ENCODE peak calls at places on chromosomes 13 and 19, in nine cellular contexts. Z, Q, K, A, I, W, Y, T and H are unnamed samples.

GRCh38 chr13:50485979-50486935 is 357.2 kb downstream of the DLEU7 start:
- DNase-seq in Z (no peak), Q (no peak), K (no peak), A (peak), I (no peak), W (peak), Y (no peak), T (peak), H (no peak)

GRCh38 chr19:1913781-1914577 is 8.8 kb downstream of the ADAT3 start:
- DNase-seq in Z (no peak), Q (no peak), K (peak), A (no peak), I (no peak), W (no peak), Y (no peak), T (no peak), H (no peak)

GRCh38 chr19:7637374-7638256 is 705 bp downstream of the STXBP2 start:
- DNase-seq in Z (no peak), Q (peak), K (peak), A (no peak), I (no peak), W (no peak), Y (no peak), T (peak), H (no peak)

GRCh38 chr13:101763191-101763590 is 310.7 kb downstream of the ITGBL1 start:
- DNase-seq in Z (no peak), Q (no peak), K (no peak), A (no peak), I (no peak), W (no peak), Y (no peak), T (no peak), H (no peak)

GRCh38 chr13:112623051-112623711 is 35.2 kb upstream of the TUBGCP3 start:
- DNase-seq in Z (no peak), Q (no peak), K (no peak), A (no peak), I (no peak), W (no peak), Y (no peak), T (no peak), H (no peak)

GRCh38 chr13:22114630-22115311 is 443.9 kb downstream of the FGF9 start:
- DNase-seq in Z (no peak), Q (no peak), K (peak), A (no peak), I (peak), W (no peak), Y (no peak), T (no peak), H (no peak)

GRCh38 chr13:93794197-93794885 is 567.7 kb downstream of the GPC6 start:
- DNase-seq in Z (no peak), Q (no peak), K (no peak), A (no peak), I (no peak), W (no peak), Y (no peak), T (no peak), H (no peak)

GRCh38 chr19:5718579-5719273 is 1.2 kb downstream of the LONP1 start:
- DNase-seq in Z (no peak), Q (no peak), K (peak), A (peak), I (no peak), W (peak), Y (no peak), T (peak), H (peak)

GRCh38 chr19:13031917-13032623 is 36.8 kb downstream of the NFIX start:
- DNase-seq in Z (no peak), Q (peak), K (no peak), A (peak), I (no peak), W (peak), Y (no peak), T (peak), H (no peak)

GRCh38 chr13:81480634-81481033 is 1139.7 kb upstream of the SPRY2 start:
- DNase-seq in Z (no peak), Q (no peak), K (no peak), A (no peak), I (no peak), W (no peak), Y (no peak), T (no peak), H (no peak)

GRCh38 chr13:80924596-80924995 is 583.7 kb upstream of the SPRY2 start:
- DNase-seq in Z (no peak), Q (peak), K (peak), A (peak), I (no peak), W (peak), Y (no peak), T (peak), H (no peak)

GRCh38 chr13:107104631-107105030 is 536.7 kb upstream of the ARGLU1 start:
- DNase-seq in Z (no peak), Q (no peak), K (no peak), A (no peak), I (no peak), W (no peak), Y (no peak), T (no peak), H (no peak)

GRCh38 chr13:102286326-102286725 is 115.5 kb downstream of the FGF14 start:
- DNase-seq in Z (no peak), Q (no peak), K (no peak), A (peak), I (no peak), W (peak), Y (no peak), T (peak), H (peak)

GRCh38 chr19:42135836-42136235 is 3.6 kb upstream of the POU2F2 start:
- DNase-seq in Z (no peak), Q (no peak), K (no peak), A (no peak), I (no peak), W (no peak), Y (no peak), T (no peak), H (no peak)

GRCh38 chr19:4965061-4965460 is 3.9 kb upstream of the KDM4B start:
- DNase-seq in Z (no peak), Q (no peak), K (no peak), A (no peak), I (no peak), W (no peak), Y (no peak), T (no peak), H (no peak)

GRCh38 chr13:89514534-89515312 is 1832.8 kb upstream of the MIR17HG start:
- DNase-seq in Z (no peak), Q (no peak), K (peak), A (peak), I (no peak), W (no peak), Y (no peak), T (peak), H (no peak)

GRCh38 chr13:23509781-23510543 is 60.2 kb upstream of the TNFRSF19 start:
- DNase-seq in Z (no peak), Q (no peak), K (no peak), A (peak), I (no peak), W (peak), Y (no peak), T (peak), H (no peak)

GRCh38 chr13:77907653-77908341 is 10.8 kb downstream of the EDNRB start:
- DNase-seq in Z (no peak), Q (no peak), K (no peak), A (peak), I (no peak), W (no peak), Y (no peak), T (no peak), H (no peak)

GRCh38 chr13:33204130-33204927 is 81.2 kb downstream of the STARD13 start:
- DNase-seq in Z (peak), Q (peak), K (peak), A (peak), I (no peak), W (peak), Y (peak), T (peak), H (peak)

GRCh38 chr13:80528733-80529132 is 187.8 kb upstream of the SPRY2 start:
- DNase-seq in Z (no peak), Q (no peak), K (no peak), A (no peak), I (no peak), W (no peak), Y (no peak), T (peak), H (no peak)

GRCh38 chr19:35052599-35053190 is 11.2 kb downstream of the HPN start:
- DNase-seq in Z (no peak), Q (no peak), K (no peak), A (no peak), I (no peak), W (no peak), Y (no peak), T (no peak), H (no peak)

GRCh38 chr13:112895521-112896465 is 73.2 kb upstream of the MCF2L start:
- DNase-seq in Z (no peak), Q (peak), K (no peak), A (no peak), I (no peak), W (no peak), Y (no peak), T (no peak), H (no peak)

GRCh38 chr13:77776704-77777103 is 79.2 kb downstream of the SLAIN1 start:
- DNase-seq in Z (no peak), Q (no peak), K (no peak), A (no peak), I (no peak), W (no peak), Y (no peak), T (no peak), H (no peak)

GRCh38 chr19:19670070-19670551 is 1.5 kb downstream of the ZNF101 start:
- DNase-seq in Z (no peak), Q (no peak), K (no peak), A (no peak), I (no peak), W (no peak), Y (no peak), T (no peak), H (no peak)

GRCh38 chr13:45446181-45446580 is 18.6 kb upstream of the COG3 start:
- DNase-seq in Z (no peak), Q (no peak), K (no peak), A (peak), I (no peak), W (peak), Y (no peak), T (peak), H (no peak)

GRCh38 chr19:30498707-30499106 is 126.5 kb downstream of the ZNF536 start:
- DNase-seq in Z (no peak), Q (no peak), K (no peak), A (no peak), I (peak), W (no peak), Y (no peak), T (no peak), H (no peak)

GRCh38 chr19:54199401-54199800 is 1.3 kb upstream of the RPS9 start:
- DNase-seq in Z (no peak), Q (no peak), K (no peak), A (no peak), I (no peak), W (no peak), Y (no peak), T (no peak), H (no peak)

GRCh38 chr13:44523176-44524017 is 52.7 kb downstream of the TSC22D1 start:
- DNase-seq in Z (no peak), Q (no peak), K (peak), A (peak), I (no peak), W (peak), Y (no peak), T (peak), H (peak)

GRCh38 chr13:48979892-48980291 is 4.2 kb downstream of the FNDC3A start:
- DNase-seq in Z (no peak), Q (no peak), K (no peak), A (no peak), I (no peak), W (no peak), Y (no peak), T (no peak), H (no peak)

GRCh38 chr13:32019612-32020233 is 11.9 kb upstream of the FRY start:
- DNase-seq in Z (no peak), Q (peak), K (peak), A (peak), I (peak), W (peak), Y (no peak), T (peak), H (peak)

GRCh38 chr19:47805313-47805712 is 962 bp upstream of the TPRX1 start:
- DNase-seq in Z (no peak), Q (no peak), K (no peak), A (no peak), I (no peak), W (no peak), Y (no peak), T (no peak), H (no peak)

GRCh38 chr13:25847145-25847544 is 204.7 kb downstream of the SHISA2 start:
- DNase-seq in Z (no peak), Q (no peak), K (no peak), A (no peak), I (no peak), W (no peak), Y (no peak), T (no peak), H (no peak)

GRCh38 chr13:49502954-49503353 is 7.2 kb downstream of the PHF11 start:
- DNase-seq in Z (no peak), Q (peak), K (peak), A (peak), I (no peak), W (peak), Y (no peak), T (peak), H (no peak)

GRCh38 chr19:5997371-5997770 is 19.4 kb upstream of the RANBP3 start:
- DNase-seq in Z (no peak), Q (no peak), K (no peak), A (no peak), I (peak), W (no peak), Y (no peak), T (no peak), H (no peak)

GRCh38 chr13:113794086-113794485 is 35.1 kb downstream of the TMEM255B start:
- DNase-seq in Z (no peak), Q (no peak), K (no peak), A (no peak), I (no peak), W (no peak), Y (no peak), T (no peak), H (no peak)

GRCh38 chr19:1968279-1969175 is 27.6 kb downstream of the CSNK1G2 start:
- DNase-seq in Z (no peak), Q (no peak), K (no peak), A (no peak), I (no peak), W (no peak), Y (no peak), T (no peak), H (no peak)

GRCh38 chr13:19622189-19622588 is 11.3 kb upstream of the MPHOSPH8 start:
- DNase-seq in Z (no peak), Q (no peak), K (no peak), A (no peak), I (no peak), W (no peak), Y (no peak), T (no peak), H (no peak)

GRCh38 chr13:19618925-19619324 is 14.5 kb upstream of the MPHOSPH8 start:
- DNase-seq in Z (no peak), Q (no peak), K (peak), A (peak), I (peak), W (peak), Y (no peak), T (peak), H (no peak)
- TF ChIP-seq CTCF in Z (peak), Q (peak), K (peak), A (peak), I (peak), W (peak), Y (no peak), T (peak), H (peak)

GRCh38 chr19:10835754-10836477 is at the start of gene TMED1:
- DNase-seq in Z (peak), Q (peak), K (peak), A (peak), I (peak), W (peak), Y (peak), T (peak), H (peak)
- TF ChIP-seq CTCF in Z (peak), Q (peak), K (peak), A (peak), I (peak), W (no peak), Y (peak), T (peak), H (peak)

DNA sequence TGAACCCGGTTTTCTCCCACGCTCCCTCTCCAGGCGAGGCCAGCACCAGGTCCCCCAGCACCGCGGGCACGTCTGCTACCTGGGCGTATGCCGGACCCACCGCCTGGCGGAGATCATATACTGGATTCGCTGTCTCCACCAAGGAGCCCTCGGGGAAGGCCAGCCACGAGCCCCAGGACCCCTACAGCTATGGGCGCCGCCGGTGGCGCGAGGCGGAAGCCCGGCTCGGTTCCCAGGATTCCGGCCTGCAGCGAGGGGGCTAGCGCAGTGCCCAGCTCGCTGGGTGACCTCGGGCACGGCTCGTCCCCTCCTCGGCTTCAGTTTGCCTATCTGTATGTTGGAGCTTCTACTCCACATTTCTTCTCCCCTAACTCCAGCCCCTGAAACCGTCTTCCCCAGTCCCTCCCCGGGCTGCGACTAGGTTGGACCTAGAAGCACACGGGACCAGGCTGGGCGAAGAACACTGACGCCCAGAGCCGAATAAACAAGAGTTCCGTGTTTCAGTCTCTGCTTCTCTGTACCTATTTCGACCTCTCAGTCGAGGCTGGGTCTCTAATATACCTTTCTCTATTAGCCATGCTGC is 752 bp upstream of the CPT1C start:
- DNase-seq in Z (no peak), Q (no peak), K (no peak), A (no peak), I (peak), W (no peak), Y (no peak), T (no peak), H (no peak)
- TF ChIP-seq CTCF in Z (no peak), Q (no peak), K (no peak), A (no peak), I (no peak), W (no peak), Y (no peak), T (no peak), H (no peak)

GRCh38 chr19:37583340-37583739 is 11.3 kb downstream of the ZNF571 start:
- DNase-seq in Z (no peak), Q (no peak), K (no peak), A (no peak), I (no peak), W (no peak), Y (no peak), T (no peak), H (no peak)
- TF ChIP-seq CTCF in Z (no peak), Q (no peak), K (no peak), A (no peak), I (no peak), W (no peak), Y (no peak), T (no peak), H (no peak)

GRCh38 chr13:110004814-110005213 is 218.4 kb upstream of the IRS2 start:
- DNase-seq in Z (no peak), Q (no peak), K (no peak), A (no peak), I (no peak), W (no peak), Y (no peak), T (no peak), H (no peak)
- TF ChIP-seq CTCF in Z (no peak), Q (no peak), K (no peak), A (no peak), I (no peak), W (no peak), Y (no peak), T (no peak), H (no peak)